ENCODE peak calls at places on chromosome 22, in seven cellular contexts. O is tibial nerve, N is lower leg skin, S is breast epithelium, X is body of pancreas, I is spleen, K is Peyer's patch. C is an unnamed sample.

GRCh38 chr22:45631140-45631539 is 40.5 kb upstream of the ATXN10 start:
- DNase-seq in N (no peak), X (no peak), S (no peak), O (no peak), I (peak; percentile 25), K (no peak), C (no peak)

GRCh38 chr22:50548046-50548912 is 2.6 kb downstream of the KLHDC7B start:
- DNase-seq in K (peak; percentile 80), X (peak; percentile 49), N (no peak), I (peak; percentile 92), O (no peak), S (no peak), C (no peak)

GRCh38 chr22:35547993-35548761 is 7.5 kb downstream of the RASD2 start:
- DNase-seq in O (no peak), X (no peak), S (no peak), N (no peak), I (no peak), K (no peak), C (no peak)

GRCh38 chr22:40450651-40451050 is 80.3 kb downstream of the SGSM3 start:
- DNase-seq in O (no peak), S (no peak), I (no peak), K (no peak), X (no peak), N (no peak), C (no peak)

GRCh38 chr22:36325163-36326031 is 62.4 kb downstream of the MYH9 start:
- DNase-seq in I (no peak), K (peak; percentile 76), O (no peak), S (peak; percentile 92), N (peak; percentile 87), X (no peak), C (no peak)

GRCh38 chr22:49156662-49157285 is 670.9 kb downstream of the BRD1 start:
- DNase-seq in S (no peak), O (no peak), N (no peak), X (peak; percentile 83), K (no peak), I (peak; percentile 57), C (no peak)

GRCh38 chr22:49212466-49212865 is 615.2 kb downstream of the BRD1 start:
- DNase-seq in O (no peak), S (no peak), I (peak; percentile 44), X (peak; percentile 2), K (peak; percentile 33), N (peak; percentile 75), C (no peak)

GRCh38 chr22:20575724-20576444 is 68.5 kb downstream of the MED15 start:
- DNase-seq in O (no peak), K (no peak), I (peak; percentile 54), X (no peak), S (no peak), N (no peak), C (no peak)

GRCh38 chr22:43237280-43237679 is 50.3 kb upstream of the TTLL12 start:
- DNase-seq in K (no peak), X (peak; percentile 46), N (no peak), S (no peak), I (no peak), O (no peak), C (no peak)

GRCh38 chr22:44648821-44649566 is 53.0 kb upstream of the PRR5 start:
- DNase-seq in O (no peak), X (no peak), N (peak; percentile 95), S (peak; percentile 30), I (peak; percentile 64), K (peak; percentile 57), C (no peak)

GRCh38 chr22:45163074-45163416 is 680 bp upstream of the NUP50 start:
- DNase-seq in K (no peak), O (no peak), X (peak; percentile 59), S (no peak), I (no peak), N (no peak), C (no peak)

GRCh38 chr22:41382098-41382578 is 396 bp downstream of the TEF start:
- DNase-seq in N (peak; percentile 96), O (peak; percentile 69), S (peak; percentile 77), X (peak; percentile 68), K (peak; percentile 78), I (no peak), C (peak; percentile 51)

GRCh38 chr22:20258584-20259335 is 9.4 kb downstream of the RTN4R start:
- DNase-seq in I (no peak), K (no peak), X (no peak), O (no peak), N (no peak), S (no peak), C (no peak)

GRCh38 chr22:45286854-45287551 is 2.3 kb downstream of the UPK3A start:
- DNase-seq in S (no peak), N (no peak), X (no peak), K (no peak), O (no peak), I (no peak), C (no peak)

GRCh38 chr22:43928418-43929307 is 5.1 kb downstream of the PNPLA3 start:
- DNase-seq in S (no peak), O (no peak), I (no peak), K (no peak), X (no peak), N (no peak), C (no peak)

GRCh38 chr22:30985561-30986208 is 16.6 kb downstream of the TUG1 start:
- DNase-seq in X (no peak), K (no peak), O (no peak), I (no peak), S (no peak), N (no peak), C (no peak)

GRCh38 chr22:47022075-47022473 is 259.6 kb downstream of the TBC1D22A start:
- DNase-seq in O (no peak), I (no peak), N (peak; percentile 52), X (no peak), S (no peak), K (peak; percentile 31), C (no peak)

GRCh38 chr22:33923660-33924246 is 3.5 kb upstream of the LARGE1 start:
- DNase-seq in O (peak; percentile 33), I (no peak), S (peak; percentile 64), X (peak; percentile 80), K (peak; percentile 86), N (no peak), C (peak; percentile 60)

GRCh38 chr22:44738347-44738715 is 14.0 kb upstream of the ARHGAP8 start:
- DNase-seq in O (no peak), X (no peak), K (peak; percentile 62), S (no peak), N (no peak), I (no peak), C (no peak)

GRCh38 chr22:35538801-35539321 is 1.8 kb upstream of the RASD2 start:
- DNase-seq in I (no peak), O (no peak), S (no peak), N (no peak), K (peak; percentile 59), X (peak; percentile 46), C (peak; percentile 40)

GRCh38 chr22:44889233-44889878 is 120.4 kb downstream of the PHF21B start:
- DNase-seq in X (no peak), I (peak; percentile 38), O (no peak), N (peak; percentile 59), K (peak; percentile 30), S (no peak), C (no peak)

GRCh38 chr22:48866906-48867597 is 960.6 kb downstream of the BRD1 start:
- DNase-seq in N (no peak), K (peak; percentile 30), O (no peak), S (no peak), I (peak; percentile 61), X (no peak), C (no peak)

GRCh38 chr22:31327786-31328544 is 18.2 kb downstream of the PATZ1 start:
- DNase-seq in X (no peak), K (no peak), S (no peak), O (no peak), N (no peak), I (no peak), C (peak; percentile 21)

GRCh38 chr22:29267858-29268510 is at the start of the genes EWSR1 and RHBDD3:
- DNase-seq in O (peak; percentile 89), X (peak; percentile 96), K (peak; percentile 97), I (peak; percentile 97), N (peak; percentile 99), S (peak; percentile 91), C (peak; percentile 71)
- TF ChIP-seq POLR2A in O (peak; percentile 85), X (peak; percentile 86), K (peak; percentile 61), I (peak; percentile 64), N (no peak), S (peak; percentile 86), C (peak; percentile 59)

GRCh38 chr22:18079706-18080230 is 2.0 kb downstream of the PEX26 start:
- DNase-seq in X (no peak), N (peak; percentile 28), S (no peak), I (no peak), O (no peak), K (peak; percentile 30), C (no peak)

GRCh38 chr22:18077087-18077638 is 627 bp upstream of the PEX26 start:
- DNase-seq in X (no peak), S (no peak), K (no peak), O (no peak), I (no peak), N (no peak), C (no peak)

GRCh38 chr22:18077639-18078328 is at the start of gene PEX26:
- DNase-seq in O (peak; percentile 89), I (peak; percentile 98), S (peak; percentile 95), K (peak; percentile 98), X (peak; percentile 96), N (peak; percentile 99), C (peak; percentile 80)

GRCh38 chr22:18076060-18076497 is 1.7 kb upstream of the PEX26 start:
- DNase-seq in X (peak; percentile 75), S (peak; percentile 53), K (peak; percentile 71), I (no peak), O (no peak), N (peak; percentile 86), C (no peak)

DNA sequence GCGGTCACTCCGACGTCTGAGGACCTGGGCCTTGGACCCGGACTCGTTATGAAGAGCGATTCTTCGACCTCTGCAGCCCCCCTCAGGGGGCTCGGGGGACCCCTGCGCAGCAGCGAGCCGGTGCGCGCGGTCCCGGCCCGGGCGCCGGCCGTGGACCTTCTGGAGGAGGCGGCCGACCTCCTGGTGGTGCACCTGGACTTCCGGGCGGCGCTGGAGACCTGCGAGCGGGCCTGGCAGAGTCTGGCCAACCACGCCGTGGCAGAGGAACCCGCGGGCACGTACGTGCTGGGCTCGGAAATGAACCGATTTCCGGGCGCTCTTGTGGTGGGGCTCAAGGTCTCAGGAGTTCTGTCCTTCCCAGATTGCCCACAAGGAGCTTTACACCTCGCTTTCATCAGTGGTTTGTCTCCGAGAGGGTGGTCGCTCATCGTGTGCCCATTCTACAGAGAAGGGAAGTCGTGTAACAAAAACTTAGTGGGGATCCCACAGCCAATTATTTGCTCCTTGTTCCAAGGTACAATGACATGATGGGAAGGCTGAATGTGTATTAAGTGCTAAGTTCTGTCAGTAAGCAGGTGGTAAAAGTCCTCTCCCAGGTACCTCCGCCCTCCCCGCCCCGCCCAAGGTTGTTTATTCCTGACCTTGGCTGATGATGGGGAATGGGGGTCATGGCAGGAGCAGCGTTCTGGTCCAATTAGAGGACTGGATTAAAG is 695 bp downstream of the PEX26 start:
- DNase-seq in N (peak; percentile 84), S (no peak), X (peak; percentile 64), O (no peak), I (peak; percentile 92), K (peak; percentile 74), C (no peak)
- TF ChIP-seq POLR2A in N (no peak), S (no peak), X (no peak), O (no peak), I (no peak), K (peak; percentile 57), C (no peak)

GRCh38 chr22:38923463-38924196 is 33.8 kb upstream of the APOBEC3A start:
- DNase-seq in K (peak; percentile 73), I (no peak), N (peak; percentile 91), S (peak; percentile 80), O (peak; percentile 65), X (peak; percentile 85), C (peak; percentile 79)
- TF ChIP-seq POLR2A in K (no peak), I (no peak), N (no peak), S (no peak), O (no peak), X (no peak), C (peak; percentile 25)

GRCh38 chr22:27846248-27846760 is 44.7 kb upstream of the MN1 start:
- DNase-seq in S (no peak), X (no peak), N (no peak), O (no peak), K (no peak), I (no peak), C (no peak)
- TF ChIP-seq POLR2A in S (no peak), X (no peak), N (no peak), O (no peak), K (no peak), I (no peak), C (no peak)

C was measured in H54.